ENCODE peak calls at places on chromosomes 3 and 15, in seven cellular contexts. A, V, L, C, F, Y and B are unnamed samples.
A peak's percentile ranks its signal among the peaks of the same experiment; 100 is the strongest.

GRCh38 chr3:45110185-45110833 is 35.9 kb downstream of the CDCP1 start:
- DNase-seq in A (peak; percentile 22), V (no peak), L (no peak), C (no peak), F (no peak), Y (no peak), B (no peak)

GRCh38 chr3:52498134-52499054 is 3.3 kb downstream of the STAB1 start:
- DNase-seq in A (peak; percentile 68), V (no peak), L (peak; percentile 43), C (no peak), F (peak; percentile 44), Y (no peak), B (peak; percentile 80)

GRCh38 chr3:195551381-195551978 is 8.4 kb upstream of the PPP1R2 start:
- DNase-seq in A (no peak), V (peak; percentile 53), L (peak; percentile 63), C (no peak), F (no peak), Y (no peak), B (peak; percentile 49)

GRCh38 chr15:51864408-51865056 is 35.1 kb downstream of the TMOD3 start:
- DNase-seq in A (peak; percentile 29), V (peak; percentile 98), L (no peak), C (no peak), F (no peak), Y (peak; percentile 57), B (peak; percentile 25)

GRCh38 chr3:36302626-36303025 is 77.7 kb upstream of the STAC start:
- DNase-seq in A (no peak), V (peak; percentile 4), L (no peak), C (no peak), F (no peak), Y (no peak), B (no peak)

GRCh38 chr3:193863657-193864323 is 270.8 kb downstream of the OPA1 start:
- DNase-seq in A (no peak), V (no peak), L (peak; percentile 45), C (no peak), F (no peak), Y (no peak), B (no peak)

GRCh38 chr15:56913670-56914069 is 4.8 kb upstream of the TCF12 start:
- DNase-seq in A (peak; percentile 45), V (no peak), L (no peak), C (no peak), F (no peak), Y (peak; percentile 38), B (peak; percentile 77)

GRCh38 chr3:88784925-88785324 is 322.5 kb upstream of the EPHA3 start:
- DNase-seq in A (no peak), V (peak; percentile 51), L (no peak), C (no peak), F (no peak), Y (no peak), B (no peak)

GRCh38 chr15:48250640-48251076 is 44.6 kb downstream of the SLC12A1 start:
- DNase-seq in A (peak; percentile 82), V (peak; percentile 79), L (peak; percentile 36), C (no peak), F (peak; percentile 54), Y (peak; percentile 85), B (peak; percentile 88)

GRCh38 chr3:149339931-149340309 is 6.5 kb upstream of the TM4SF18 start:
- DNase-seq in A (peak; percentile 97), V (peak; percentile 91), L (peak; percentile 89), C (peak; percentile 95), F (peak; percentile 76), Y (peak; percentile 66), B (peak; percentile 98)

GRCh38 chr3:87503901-87504498 is 227.6 kb upstream of the POU1F1 start:
- DNase-seq in A (peak; percentile 80), V (peak; percentile 86), L (no peak), C (no peak), F (peak; percentile 19), Y (peak; percentile 83), B (peak; percentile 88)

GRCh38 chr3:57731311-57731710 is 24.8 kb upstream of the SLMAP start:
- DNase-seq in A (no peak), V (no peak), L (no peak), C (no peak), F (no peak), Y (no peak), B (no peak)

GRCh38 chr3:78519281-78519680 is 1248.5 kb downstream of the ROBO1 start:
- DNase-seq in A (peak; percentile 19), V (no peak), L (no peak), C (no peak), F (no peak), Y (no peak), B (no peak)

GRCh38 chr3:64551697-64552096 is 136.1 kb downstream of the ADAMTS9 start:
- DNase-seq in A (no peak), V (no peak), L (no peak), C (peak; percentile 84), F (no peak), Y (no peak), B (no peak)

GRCh38 chr3:148223266-148223665 is 474.4 kb upstream of the AGTR1 start:
- DNase-seq in A (peak; percentile 88), V (no peak), L (no peak), C (no peak), F (no peak), Y (no peak), B (peak; percentile 18)

GRCh38 chr15:50864876-50865275 is 43.6 kb upstream of the AP4E1 start:
- DNase-seq in A (no peak), V (no peak), L (no peak), C (no peak), F (no peak), Y (no peak), B (no peak)

GRCh38 chr3:194422188-194422587 is 23.1 kb upstream of the GP5 start:
- DNase-seq in A (peak; percentile 18), V (no peak), L (no peak), C (no peak), F (no peak), Y (no peak), B (no peak)

GRCh38 chr15:59894835-59895234 is 109.3 kb upstream of the FOXB1 start:
- DNase-seq in A (no peak), V (peak; percentile 17), L (no peak), C (no peak), F (no peak), Y (no peak), B (no peak)

GRCh38 chr3:79729096-79729495 is 38.7 kb downstream of the ROBO1 start:
- DNase-seq in A (peak; percentile 85), V (peak; percentile 4), L (peak; percentile 8), C (no peak), F (no peak), Y (no peak), B (no peak)

DNA sequence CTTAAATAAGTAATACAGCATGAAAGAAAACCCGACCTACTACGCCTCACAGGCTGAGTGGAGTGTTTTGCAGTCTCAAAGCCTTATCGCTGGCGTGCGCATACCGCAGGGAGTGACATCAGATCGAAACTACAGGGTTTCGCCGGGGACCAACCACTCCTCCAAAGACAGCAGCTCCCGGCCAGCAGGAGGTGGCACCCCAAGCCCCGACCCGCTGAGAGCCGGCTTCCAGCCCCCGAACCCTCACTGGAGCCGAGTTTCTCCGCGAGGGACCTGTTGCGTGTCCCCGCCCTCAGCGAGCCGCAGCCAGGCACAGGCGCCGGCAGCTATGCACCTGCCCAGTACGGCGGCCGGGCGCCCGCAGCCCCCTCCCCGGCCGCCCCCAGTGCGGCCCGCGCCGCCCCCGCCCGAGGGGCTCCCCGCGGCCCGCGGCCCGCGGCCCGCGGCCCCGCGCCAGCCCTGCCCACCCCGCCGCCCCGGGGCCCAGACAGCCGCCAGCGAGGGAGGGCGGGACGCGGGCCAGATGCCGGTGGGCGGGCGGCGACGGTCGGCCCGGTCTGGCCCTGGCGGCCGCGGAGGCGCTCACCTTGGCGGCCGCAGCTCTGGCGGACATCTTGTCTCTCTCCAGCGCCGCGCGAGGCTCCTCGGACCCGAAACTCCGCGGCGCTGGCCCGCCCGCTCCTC is 710 bp downstream of the TJP1 start:
- DNase-seq in A (peak; percentile 86), V (peak; percentile 95), L (peak; percentile 83), C (no peak), F (peak; percentile 44), Y (peak; percentile 92), B (peak; percentile 77)
- TF ChIP-seq CTCF in A (peak; percentile 31), V (peak; percentile 34), L (peak; percentile 30), C (no peak), F (peak; percentile 33), Y (no peak), B (peak; percentile 46)

DNA sequence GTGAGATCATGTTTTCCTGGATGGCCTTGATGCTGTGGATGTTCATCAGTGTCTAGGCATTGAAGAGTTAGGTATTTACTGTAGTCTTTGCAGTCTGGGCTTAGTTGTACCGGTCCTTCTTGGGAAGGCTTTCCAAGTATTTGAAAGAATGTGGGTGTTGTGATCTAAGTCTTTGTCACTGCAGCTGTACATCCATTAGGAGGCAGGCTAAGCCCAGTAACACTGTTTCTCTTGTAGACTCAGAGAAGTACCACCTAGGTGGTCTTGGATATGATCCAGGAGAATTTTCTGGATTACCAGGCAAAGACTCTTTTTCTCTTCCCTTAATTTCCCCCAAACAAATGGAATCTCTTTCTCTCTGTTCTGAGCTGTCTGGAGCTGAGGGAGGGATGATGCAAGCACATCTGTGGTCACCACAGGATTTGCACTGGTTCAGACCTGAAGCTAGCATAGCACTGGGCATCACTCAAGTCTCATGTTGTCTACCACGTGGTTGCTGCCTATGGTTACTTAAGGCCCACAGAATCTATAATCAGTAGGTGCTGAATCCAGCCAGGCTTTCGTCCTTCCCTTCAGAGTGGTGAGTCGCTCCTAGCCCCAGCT is 227.6 kb downstream of the NECTIN3 start:
- DNase-seq in A (peak; percentile 70), V (peak; percentile 54), L (no peak), C (no peak), F (no peak), Y (peak; percentile 45), B (peak; percentile 25)
- TF ChIP-seq CTCF in A (peak; percentile 30), V (no peak), L (no peak), C (no peak), F (no peak), Y (peak; percentile 50), B (no peak)

GRCh38 chr3:124043023-124043422 is 51.1 kb upstream of the ROPN1 start:
- DNase-seq in A (no peak), V (no peak), L (no peak), C (no peak), F (no peak), Y (no peak), B (no peak)
- TF ChIP-seq CTCF in A (no peak), V (no peak), L (no peak), C (no peak), F (no peak), Y (no peak), B (no peak)

GRCh38 chr3:104941785-104942184 is 424.9 kb upstream of the ALCAM start:
- DNase-seq in A (no peak), V (no peak), L (no peak), C (no peak), F (no peak), Y (no peak), B (no peak)

GRCh38 chr3:104943931-104944330 is 422.8 kb upstream of the ALCAM start:
- DNase-seq in A (no peak), V (peak; percentile 22), L (no peak), C (no peak), F (no peak), Y (no peak), B (no peak)

GRCh38 chr3:104933981-104934380 is 432.7 kb upstream of the ALCAM start:
- DNase-seq in A (peak; percentile 9), V (no peak), L (no peak), C (no peak), F (no peak), Y (no peak), B (no peak)

DNA sequence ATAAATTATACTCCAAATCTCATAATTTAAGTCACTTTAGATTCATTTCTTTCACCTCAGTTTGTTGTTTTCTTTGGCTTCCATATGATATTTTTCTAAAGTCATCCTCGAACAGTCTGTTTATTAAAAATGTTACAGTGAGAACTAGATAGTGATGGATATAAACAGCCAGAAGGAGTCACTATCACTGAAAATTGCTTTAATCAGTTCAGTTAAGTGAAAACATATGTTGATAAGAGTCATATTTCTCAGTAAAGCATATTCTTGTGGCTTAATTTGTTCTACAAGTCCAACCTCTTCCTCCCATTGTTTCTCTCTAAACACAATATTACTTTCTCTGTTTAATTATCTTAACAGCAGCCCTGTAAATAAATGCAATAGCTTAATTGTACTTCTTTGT is 427.5 kb upstream of the ALCAM start:
- DNase-seq in A (no peak), V (no peak), L (no peak), C (no peak), F (no peak), Y (no peak), B (peak; percentile 54)
- TF ChIP-seq CTCF in A (no peak), V (no peak), L (no peak), C (no peak), F (peak; percentile 13), Y (no peak), B (no peak)